ENCODE peak calls at places on chromosomes 11 and 22, in four cellular contexts. I is effector memory CD4-positive, alpha-beta T cell; S is tibial nerve; F is Peyer's patch. N is an unnamed sample. For H3K36me3, the result is how much of the 10 kb centered on the place peaks cover.

GRCh38 chr11:59611570-59612565 is 3.7 kb downstream of the OSBP start:
- DNase-seq in I (no peak), S (no peak), F (no peak), N (no peak)

GRCh38 chr11:60717956-60718355 is 6.6 kb upstream of the MS4A18 start:
- DNase-seq in I (no peak), S (no peak), F (no peak), N (peak)

GRCh38 chr22:45503816-45504702 is 1.4 kb downstream of the FBLN1 start:
- DNase-seq in I (no peak), S (no peak), F (no peak), N (no peak)

GRCh38 chr11:43644626-43645299 is 35.8 kb upstream of the HSD17B12 start:
- DNase-seq in I (no peak), S (no peak), F (no peak), N (no peak)

GRCh38 chr11:10205928-10206327 is 88.1 kb downstream of the SBF2 start:
- DNase-seq in I (no peak), S (no peak), F (no peak), N (no peak)

GRCh38 chr11:112249871-112250590 is 10.6 kb downstream of the PLET1 start:
- DNase-seq in I (no peak), S (no peak), F (no peak), N (no peak)

GRCh38 chr22:29370556-29370955 is 17.8 kb downstream of the AP1B1 start:
- DNase-seq in I (no peak), S (no peak), F (no peak), N (no peak)

GRCh38 chr11:124740277-124740882 is 638 bp downstream of the NRGN start:
- DNase-seq in I (peak), S (no peak), F (peak), N (peak)

GRCh38 chr11:118436639-118437045 is 350 bp downstream of the KMT2A start:
- DNase-seq in I (no peak), S (peak), F (peak), N (peak)

GRCh38 chr11:128421577-128421976 is 165.8 kb downstream of the ETS1 start:
- DNase-seq in I (no peak), S (no peak), F (no peak), N (no peak)

GRCh38 chr22:30073743-30074142 is 6.5 kb upstream of the HORMAD2 start:
- DNase-seq in I (no peak), S (no peak), F (no peak), N (no peak)

GRCh38 chr11:108576523-108576922 is 17.0 kb downstream of the EXPH5 start:
- DNase-seq in I (no peak), S (no peak), F (no peak), N (no peak)

GRCh38 chr11:32870676-32871075 is 21.9 kb upstream of the QSER1 start:
- DNase-seq in I (no peak), S (no peak), F (no peak), N (peak)

GRCh38 chr11:64875369-64876225 is 2.8 kb downstream of the EHD1 start:
- DNase-seq in I (no peak), S (no peak), F (peak), N (no peak)

GRCh38 chr11:26442131-26442530 is 110.2 kb downstream of the ANO3 start:
- DNase-seq in I (no peak), S (no peak), F (no peak), N (no peak)

GRCh38 chr11:33488971-33489370 is 211.7 kb downstream of the C11orf91 start:
- DNase-seq in I (no peak), S (no peak), F (no peak), N (no peak)

GRCh38 chr22:25334091-25334490 is 114.7 kb downstream of the CRYBB2 start:
- DNase-seq in I (no peak), S (no peak), F (peak), N (no peak)

GRCh38 chr22:30717331-30717921 is 22.8 kb downstream of the OSBP2 start:
- DNase-seq in I (no peak), S (no peak), F (no peak), N (no peak)

GRCh38 chr11:68828155-68828931 is 13.4 kb downstream of the CPT1A start:
- DNase-seq in I (no peak), S (no peak), F (no peak), N (no peak)

GRCh38 chr11:117037279-117037951 is 60.8 kb downstream of the SIK3 start:
- DNase-seq in I (no peak), S (no peak), F (no peak), N (peak)

GRCh38 chr11:86222081-86222480 is 22.5 kb upstream of the EED start:
- DNase-seq in I (no peak), S (no peak), F (no peak), N (no peak)

GRCh38 chr11:95674669-95675358 is 114.8 kb downstream of the FAM76B start:
- DNase-seq in I (no peak), S (no peak), F (no peak), N (no peak)

GRCh38 chr11:31796523-31797226 is 14.4 kb downstream of the PAX6 start:
- DNase-seq in I (no peak), S (no peak), F (no peak), N (no peak)

GRCh38 chr11:12110714-12111481 is 508 bp downstream of the MICAL2 start:
- DNase-seq in I (no peak), S (no peak), F (no peak), N (peak)

GRCh38 chr11:1701041-1701807 is 4.2 kb downstream of the KRTAP5-6 start:
- DNase-seq in I (no peak), S (no peak), F (no peak), N (peak)

GRCh38 chr11:32874144-32874543 is 18.5 kb upstream of the QSER1 start:
- DNase-seq in I (no peak), S (no peak), F (no peak), N (no peak)

GRCh38 chr11:99960536-99960935 is 726.6 kb upstream of the ARHGAP42 start:
- DNase-seq in I (no peak), S (no peak), F (no peak), N (no peak)

GRCh38 chr22:20243545-20244249 is 24.4 kb downstream of the RTN4R start:
- DNase-seq in I (peak), S (no peak), F (peak), N (peak)

DNA sequence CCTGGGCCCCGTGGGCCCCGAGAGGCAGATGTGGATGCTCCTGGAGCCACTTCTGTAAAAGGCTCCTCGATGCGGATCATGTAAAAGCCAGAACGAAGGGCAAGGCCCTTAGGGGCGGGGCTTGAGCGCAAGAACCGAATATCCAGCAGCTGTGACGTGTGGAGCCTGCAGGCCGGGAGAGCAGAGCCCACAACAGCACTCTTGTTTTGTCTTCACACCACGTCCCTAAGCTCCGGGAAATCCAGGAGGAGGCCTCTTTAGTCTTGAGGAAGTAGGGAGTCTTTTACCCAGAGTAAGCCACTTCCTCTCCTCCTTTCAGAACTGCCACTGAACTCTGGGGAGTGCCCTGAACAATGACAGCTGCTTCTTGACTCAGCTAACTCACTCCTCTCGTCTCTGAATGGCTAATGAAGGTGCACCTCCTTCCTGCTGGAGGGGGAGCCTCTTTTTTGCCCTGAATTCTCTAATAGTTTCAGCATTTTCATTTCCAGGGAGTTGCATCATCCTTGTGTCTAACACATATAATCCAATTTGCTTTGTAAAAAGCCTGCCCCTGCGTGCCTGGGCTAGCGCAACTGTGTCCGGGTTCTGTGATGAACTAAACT is 12.5 kb downstream of the L3MBTL2 start:
- DNase-seq in I (no peak), S (peak), F (peak), N (peak)
- H3K36me3 ChIP-seq in I (under half), S (under half), F (under half), N (under half)

GRCh38 chr11:34825315-34825669 is 90.9 kb downstream of the APIP start:
- DNase-seq in I (no peak), S (no peak), F (no peak), N (no peak)
- H3K27ac ChIP-seq in I (no peak), S (no peak), F (no peak), N (no peak)

DNA sequence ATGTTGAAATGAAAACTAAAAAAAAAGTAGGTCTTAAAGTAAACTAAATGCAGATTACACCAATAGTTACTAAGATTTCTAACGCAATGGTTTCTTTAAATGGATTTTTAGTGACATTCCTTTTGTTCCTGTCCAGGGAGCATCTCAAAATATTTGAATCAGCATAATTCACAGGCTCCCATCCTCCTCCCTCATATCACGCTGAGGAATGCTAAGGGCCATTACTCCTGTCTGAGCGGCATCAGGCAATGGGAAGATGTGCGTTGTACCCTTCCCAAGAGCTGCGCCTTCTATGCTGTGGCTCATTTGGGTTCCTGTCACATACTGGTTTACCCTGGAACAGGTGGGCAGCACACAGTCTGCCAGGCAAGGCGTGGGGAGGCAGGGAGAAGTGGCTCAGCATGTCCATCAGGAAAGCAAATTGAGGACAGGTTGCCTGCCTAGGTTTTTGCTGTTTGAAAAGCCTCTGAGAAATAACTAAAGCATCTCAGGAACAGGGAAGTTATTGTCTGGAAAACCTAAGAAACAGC is 121.8 kb downstream of the DBX1 start:
- DNase-seq in I (no peak), S (no peak), F (no peak), N (no peak)
- H3K36me3 ChIP-seq in I (under half), S (under half), F (under half), N (under half)

GRCh38 chr11:3879216-3879966 is 23.9 kb downstream of the STIM1 start:
- DNase-seq in I (no peak), S (no peak), F (no peak), N (no peak)

GRCh38 chr11:3880724-3881123 is 25.3 kb downstream of the STIM1 start:
- DNase-seq in I (no peak), S (no peak), F (peak), N (no peak)

GRCh38 chr11:3879967-3880542 is 24.6 kb downstream of the STIM1 start:
- DNase-seq in I (no peak), S (no peak), F (no peak), N (no peak)

GRCh38 chr11:3878036-3878584 is 22.6 kb downstream of the STIM1 start:
- DNase-seq in I (no peak), S (no peak), F (no peak), N (no peak)

GRCh38 chr11:3877252-3878035 is 22.0 kb downstream of the STIM1 start:
- DNase-seq in I (no peak), S (no peak), F (no peak), N (no peak)
- H3K27ac ChIP-seq in I (no peak), S (peak), F (no peak), N (peak)

GRCh38 chr11:73705053-73705452 is 55.8 kb downstream of the RAB6A start:
- DNase-seq in I (no peak), S (no peak), F (no peak), N (no peak)
- H3K36me3 ChIP-seq in I (under half), S (under half), F (under half), N (under half)

GRCh38 chr11:62889126-62889483 is 8.4 kb downstream of the SLC3A2 start:
- DNase-seq in I (no peak), S (no peak), F (no peak), N (no peak)
- H3K27ac ChIP-seq in I (no peak), S (peak), F (no peak), N (no peak)

DNA sequence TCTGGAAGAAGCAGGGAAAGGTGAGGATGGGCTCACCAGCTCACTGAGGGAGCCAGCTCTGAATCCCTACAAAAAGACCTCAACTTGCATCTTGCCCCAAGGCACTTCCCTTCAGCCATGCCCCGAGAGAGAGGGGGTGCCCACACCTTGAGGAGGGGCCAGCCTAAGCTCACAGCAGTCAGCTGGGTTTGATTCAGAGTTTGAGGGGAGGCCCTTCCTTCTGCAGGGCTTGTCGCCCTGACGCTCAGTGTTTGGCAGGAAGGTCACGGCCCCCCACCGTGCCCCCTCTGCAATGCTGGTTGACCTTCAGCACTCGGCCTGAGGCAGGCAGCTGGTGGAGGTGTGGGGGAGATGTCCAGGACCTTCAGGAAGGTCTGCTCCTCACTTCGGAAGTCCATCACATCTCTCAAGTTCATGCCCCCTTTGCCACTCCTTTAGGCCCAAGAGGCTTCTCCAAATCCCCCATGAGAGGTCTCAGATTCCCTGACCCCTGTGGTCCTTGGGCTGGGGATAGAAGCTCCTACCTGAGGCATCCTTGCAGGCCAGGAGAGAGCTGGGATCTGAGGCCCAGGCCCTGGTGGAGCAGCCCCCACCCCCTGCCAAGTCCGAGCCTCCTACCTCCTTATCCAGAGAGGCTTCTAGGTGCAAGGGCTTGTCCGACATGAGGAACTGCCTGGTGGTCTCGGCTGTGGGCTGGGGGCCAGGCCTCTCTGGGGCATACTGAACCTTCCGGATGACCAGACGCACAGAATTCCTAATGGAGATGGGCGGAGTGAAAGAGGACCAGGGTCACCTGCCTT is 37.6 kb downstream of the TPBGL start:
- DNase-seq in I (no peak), S (no peak), F (no peak), N (no peak)
- H3K36me3 ChIP-seq in I (under half), S (under half), F (under half), N (under half)

N was measured in CD8-positive, alpha-beta memory T cell.